ENCODE peak calls at places on chromosomes 11 and 22, in six cellular contexts. One of them, this sample, is unnamed.

GRCh38 chr22:22073769-22074561 is 91.4 kb upstream of the TOP3B start:
- DNase-seq in H1: no peak
- DNase-seq in heart left ventricle: no peak
- DNase-seq in uterus: no peak
- DNase-seq in transverse colon: no peak
- DNase-seq in H54: no peak
- DNase-seq in this sample: no peak

GRCh38 chr11:133504906-133505305 is 27.4 kb downstream of the OPCML start:
- DNase-seq in H1: no peak
- DNase-seq in heart left ventricle: no peak
- DNase-seq in uterus: no peak
- DNase-seq in transverse colon: no peak
- DNase-seq in H54: no peak
- DNase-seq in this sample: no peak

GRCh38 chr11:67312187-67313021 is 9.1 kb downstream of the SSH3 start:
- DNase-seq in H1: no peak
- DNase-seq in heart left ventricle: no peak
- DNase-seq in uterus: no peak
- DNase-seq in transverse colon: peak
- DNase-seq in H54: no peak
- DNase-seq in this sample: no peak

GRCh38 chr11:134498326-134499139 is 86.5 kb upstream of the B3GAT1 start:
- DNase-seq in H1: no peak
- DNase-seq in heart left ventricle: no peak
- DNase-seq in uterus: no peak
- DNase-seq in transverse colon: no peak
- DNase-seq in H54: no peak
- DNase-seq in this sample: peak

GRCh38 chr11:118334746-118335145 is 7.8 kb downstream of the CD3D start:
- DNase-seq in H1: no peak
- DNase-seq in heart left ventricle: no peak
- DNase-seq in uterus: no peak
- DNase-seq in transverse colon: no peak
- DNase-seq in H54: no peak
- DNase-seq in this sample: no peak

GRCh38 chr11:66346476-66347424 is 679 bp downstream of the B4GAT1 start:
- DNase-seq in H1: no peak
- DNase-seq in heart left ventricle: no peak
- DNase-seq in uterus: no peak
- DNase-seq in transverse colon: no peak
- DNase-seq in H54: no peak
- DNase-seq in this sample: no peak

GRCh38 chr11:937853-938261 is 12.2 kb downstream of the AP2A2 start:
- DNase-seq in H1: no peak
- DNase-seq in heart left ventricle: peak
- DNase-seq in uterus: no peak
- DNase-seq in transverse colon: no peak
- DNase-seq in H54: no peak
- DNase-seq in this sample: no peak

GRCh38 chr11:119471329-119471728 is 48.4 kb upstream of the THY1 start:
- DNase-seq in H1: no peak
- DNase-seq in heart left ventricle: no peak
- DNase-seq in uterus: no peak
- DNase-seq in transverse colon: no peak
- DNase-seq in H54: no peak
- DNase-seq in this sample: no peak

GRCh38 chr11:75576017-75576416 is 14.0 kb downstream of the SERPINH1 start:
- DNase-seq in H1: no peak
- DNase-seq in heart left ventricle: no peak
- DNase-seq in uterus: no peak
- DNase-seq in transverse colon: no peak
- DNase-seq in H54: no peak
- DNase-seq in this sample: no peak

GRCh38 chr22:43412808-43413785 is 1.3 kb downstream of the MPPED1 start:
- DNase-seq in H1: no peak
- DNase-seq in heart left ventricle: peak
- DNase-seq in uterus: no peak
- DNase-seq in transverse colon: no peak
- DNase-seq in H54: no peak
- DNase-seq in this sample: peak

GRCh38 chr11:47551086-47551485 is 1.8 kb downstream of the CELF1 start:
- DNase-seq in H1: no peak
- DNase-seq in heart left ventricle: no peak
- DNase-seq in uterus: no peak
- DNase-seq in transverse colon: no peak
- DNase-seq in H54: no peak
- DNase-seq in this sample: no peak

GRCh38 chr22:23903328-23903971 is 9.3 kb downstream of the MIF start:
- DNase-seq in H1: no peak
- DNase-seq in heart left ventricle: no peak
- DNase-seq in uterus: no peak
- DNase-seq in transverse colon: no peak
- DNase-seq in H54: no peak
- DNase-seq in this sample: no peak

GRCh38 chr11:1728931-1729691 is 21.3 kb downstream of the IFITM10 start:
- DNase-seq in H1: no peak
- DNase-seq in heart left ventricle: no peak
- DNase-seq in uterus: no peak
- DNase-seq in transverse colon: no peak
- DNase-seq in H54: no peak
- DNase-seq in this sample: no peak

GRCh38 chr11:1565904-1566247 is 6.2 kb downstream of the DUSP8 start:
- DNase-seq in H1: no peak
- DNase-seq in heart left ventricle: no peak
- DNase-seq in uterus: no peak
- DNase-seq in transverse colon: no peak
- DNase-seq in H54: no peak
- DNase-seq in this sample: no peak

GRCh38 chr11:9535189-9535781 is 38.2 kb upstream of the WEE1 start:
- DNase-seq in H1: peak
- DNase-seq in heart left ventricle: peak
- DNase-seq in uterus: peak
- DNase-seq in transverse colon: peak
- DNase-seq in H54: peak
- DNase-seq in this sample: peak

GRCh38 chr22:27408068-27408467 is 393.5 kb downstream of the MN1 start:
- DNase-seq in H1: no peak
- DNase-seq in heart left ventricle: no peak
- DNase-seq in uterus: no peak
- DNase-seq in transverse colon: no peak
- DNase-seq in H54: no peak
- DNase-seq in this sample: no peak

GRCh38 chr22:27406389-27406861 is 395.1 kb downstream of the MN1 start:
- DNase-seq in H1: no peak
- DNase-seq in heart left ventricle: no peak
- DNase-seq in uterus: no peak
- DNase-seq in transverse colon: no peak
- DNase-seq in H54: no peak
- DNase-seq in this sample: no peak

GRCh38 chr22:27409299-27409698 is 392.3 kb downstream of the MN1 start:
- DNase-seq in H1: no peak
- DNase-seq in heart left ventricle: no peak
- DNase-seq in uterus: no peak
- DNase-seq in transverse colon: no peak
- DNase-seq in H54: no peak
- DNase-seq in this sample: no peak

GRCh38 chr22:27407369-27407985 is 394.1 kb downstream of the MN1 start:
- DNase-seq in H1: no peak
- DNase-seq in heart left ventricle: no peak
- DNase-seq in uterus: no peak
- DNase-seq in transverse colon: no peak
- DNase-seq in H54: no peak
- DNase-seq in this sample: no peak

GRCh38 chr22:27405672-27406388 is 395.7 kb downstream of the MN1 start:
- DNase-seq in H1: peak
- DNase-seq in heart left ventricle: peak
- DNase-seq in uterus: no peak
- DNase-seq in transverse colon: peak
- DNase-seq in H54: peak
- DNase-seq in this sample: peak
- TF ChIP-seq POLR2A in H1: no peak
- TF ChIP-seq POLR2A in heart left ventricle: no peak
- TF ChIP-seq POLR2A in uterus: no peak
- TF ChIP-seq POLR2A in transverse colon: no peak
- TF ChIP-seq POLR2A in H54: no peak
- TF ChIP-seq POLR2A in this sample: no peak

GRCh38 chr11:63246045-63246444 is 2.6 kb upstream of the SLC22A25 start:
- DNase-seq in H1: no peak
- DNase-seq in heart left ventricle: no peak
- DNase-seq in uterus: no peak
- DNase-seq in transverse colon: no peak
- DNase-seq in H54: no peak
- DNase-seq in this sample: no peak

GRCh38 chr11:63250162-63251050 is 7.0 kb upstream of the SLC22A25 start:
- DNase-seq in H1: no peak
- DNase-seq in heart left ventricle: no peak
- DNase-seq in uterus: no peak
- DNase-seq in transverse colon: no peak
- DNase-seq in H54: no peak
- DNase-seq in this sample: no peak

GRCh38 chr11:63248966-63249365 is 5.6 kb upstream of the SLC22A25 start:
- DNase-seq in H1: no peak
- DNase-seq in heart left ventricle: no peak
- DNase-seq in uterus: no peak
- DNase-seq in transverse colon: no peak
- DNase-seq in H54: no peak
- DNase-seq in this sample: no peak

DNA sequence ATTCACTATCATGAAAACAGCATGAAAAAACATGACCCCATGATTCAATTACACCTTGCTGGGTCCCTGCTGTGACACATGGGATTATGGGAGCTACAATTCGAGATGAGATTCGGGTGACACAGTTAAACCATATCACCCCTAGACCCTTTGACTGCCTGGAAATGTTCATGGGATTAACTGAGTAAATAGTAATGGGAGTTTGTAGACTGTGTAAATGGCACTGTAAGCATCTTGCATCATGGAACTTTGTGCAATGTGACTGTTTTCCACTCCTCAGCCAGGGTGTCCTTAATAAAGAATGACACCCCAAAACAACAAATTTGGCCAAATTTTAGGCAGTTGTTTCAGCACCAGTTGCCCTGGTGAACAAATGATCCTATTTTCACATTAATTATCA is 7.9 kb upstream of the SLC22A25 start:
- DNase-seq in H1: no peak
- DNase-seq in heart left ventricle: no peak
- DNase-seq in uterus: no peak
- DNase-seq in transverse colon: no peak
- DNase-seq in H54: no peak
- DNase-seq in this sample: no peak
- TF ChIP-seq POLR2A in H1: no peak
- TF ChIP-seq POLR2A in heart left ventricle: no peak
- TF ChIP-seq POLR2A in uterus: no peak
- TF ChIP-seq POLR2A in transverse colon: no peak
- TF ChIP-seq POLR2A in H54: no peak
- TF ChIP-seq POLR2A in this sample: no peak

GRCh38 chr11:10925149-10925926 is 67.5 kb upstream of the ZBED5 start:
- DNase-seq in H1: no peak
- DNase-seq in heart left ventricle: no peak
- DNase-seq in uterus: no peak
- DNase-seq in transverse colon: no peak
- DNase-seq in H54: no peak
- DNase-seq in this sample: peak

GRCh38 chr11:10927533-10927932 is 69.7 kb upstream of the ZBED5 start:
- DNase-seq in H1: no peak
- DNase-seq in heart left ventricle: no peak
- DNase-seq in uterus: no peak
- DNase-seq in transverse colon: peak
- DNase-seq in H54: no peak
- DNase-seq in this sample: peak

GRCh38 chr11:10923886-10924285 is 66.0 kb upstream of the ZBED5 start:
- DNase-seq in H1: no peak
- DNase-seq in heart left ventricle: no peak
- DNase-seq in uterus: no peak
- DNase-seq in transverse colon: no peak
- DNase-seq in H54: no peak
- DNase-seq in this sample: no peak

GRCh38 chr11:10930224-10930960 is 72.5 kb upstream of the ZBED5 start:
- DNase-seq in H1: no peak
- DNase-seq in heart left ventricle: no peak
- DNase-seq in uterus: peak
- DNase-seq in transverse colon: peak
- DNase-seq in H54: no peak
- DNase-seq in this sample: no peak

GRCh38 chr11:10926801-10927200 is 68.9 kb upstream of the ZBED5 start:
- DNase-seq in H1: no peak
- DNase-seq in heart left ventricle: no peak
- DNase-seq in uterus: no peak
- DNase-seq in transverse colon: no peak
- DNase-seq in H54: no peak
- DNase-seq in this sample: no peak
- TF ChIP-seq POLR2A in H1: no peak
- TF ChIP-seq POLR2A in heart left ventricle: no peak
- TF ChIP-seq POLR2A in uterus: no peak
- TF ChIP-seq POLR2A in transverse colon: no peak
- TF ChIP-seq POLR2A in H54: no peak
- TF ChIP-seq POLR2A in this sample: no peak

GRCh38 chr22:40044870-40045834 is 50.4 kb downstream of the FAM83F start:
- DNase-seq in H1: no peak
- DNase-seq in heart left ventricle: peak
- DNase-seq in uterus: peak
- DNase-seq in transverse colon: peak
- DNase-seq in H54: peak
- DNase-seq in this sample: peak
- TF ChIP-seq POLR2A in H1: peak
- TF ChIP-seq POLR2A in heart left ventricle: no peak
- TF ChIP-seq POLR2A in uterus: peak
- TF ChIP-seq POLR2A in transverse colon: no peak
- TF ChIP-seq POLR2A in H54: peak
- TF ChIP-seq POLR2A in this sample: peak

GRCh38 chr11:70202898-70203748 is at the start of gene FADD:
- DNase-seq in H1: peak
- DNase-seq in heart left ventricle: peak
- DNase-seq in uterus: peak
- DNase-seq in transverse colon: peak
- DNase-seq in H54: peak
- DNase-seq in this sample: peak
- TF ChIP-seq POLR2A in H1: peak
- TF ChIP-seq POLR2A in heart left ventricle: no peak
- TF ChIP-seq POLR2A in uterus: peak
- TF ChIP-seq POLR2A in transverse colon: peak
- TF ChIP-seq POLR2A in H54: peak
- TF ChIP-seq POLR2A in this sample: peak

DNA sequence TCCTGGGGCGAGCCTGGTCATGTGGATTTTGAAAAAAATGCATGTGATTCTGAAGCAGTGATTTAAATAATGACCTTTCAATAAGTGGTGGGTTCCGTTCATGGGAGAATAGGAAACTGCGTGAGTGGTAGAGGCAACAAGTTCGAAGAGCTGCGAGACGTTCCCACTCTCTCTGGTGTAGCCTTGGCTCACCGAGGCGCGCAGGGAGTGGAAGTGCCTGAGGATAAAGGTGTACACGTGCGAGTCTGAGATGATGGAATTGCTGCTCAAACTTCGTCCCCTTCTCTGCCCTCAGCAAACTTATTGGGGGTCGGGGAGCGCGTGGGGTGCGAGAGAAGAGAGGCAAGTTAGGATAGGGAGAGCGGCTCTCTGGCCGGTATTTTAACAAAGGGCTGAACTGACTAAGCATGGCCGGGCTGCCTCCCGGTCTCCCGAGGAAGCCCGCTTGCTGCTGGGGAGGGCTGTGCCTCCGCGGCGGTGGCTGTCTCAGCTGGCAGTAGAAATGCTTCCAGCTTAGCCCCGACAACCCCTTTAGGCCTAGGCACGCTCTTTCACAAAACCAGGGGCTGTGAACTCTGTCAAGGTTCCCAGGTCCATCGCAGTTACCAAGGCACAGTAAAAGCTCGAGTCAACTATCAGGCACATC is 870 bp upstream of the STT3A start:
- DNase-seq in H1: no peak
- DNase-seq in heart left ventricle: peak
- DNase-seq in uterus: peak
- DNase-seq in transverse colon: peak
- DNase-seq in H54: peak
- DNase-seq in this sample: peak
- TF ChIP-seq POLR2A in H1: peak
- TF ChIP-seq POLR2A in heart left ventricle: no peak
- TF ChIP-seq POLR2A in uterus: no peak
- TF ChIP-seq POLR2A in transverse colon: no peak
- TF ChIP-seq POLR2A in H54: no peak
- TF ChIP-seq POLR2A in this sample: no peak

This sample was measured in right lobe of liver.